ENCODE peak calls at places on chromosomes 1 and 21, in six cellular contexts. F is K562, P is sigmoid colon, Y is esophagus muscularis mucosa, Z is Panc1, G is suprapubic skin. T is an unnamed sample.

GRCh38 chr1:149915429-149916192 is 2.0 kb downstream of the SV2A start:
- DNase-seq in F (peak; percentile 39), Y (no peak), G (no peak), Z (no peak), P (no peak), T (no peak)

GRCh38 chr1:80931178-80931577 is 869.6 kb upstream of the ADGRL2 start:
- DNase-seq in P (no peak), Z (no peak), Y (no peak), G (no peak), F (no peak), T (no peak)

GRCh38 chr1:3070654-3071506 is 1.9 kb downstream of the PRDM16 start:
- DNase-seq in F (no peak), G (no peak), P (peak; percentile 52), Z (no peak), Y (no peak), T (no peak)

GRCh38 chr21:42304556-42305454 is 10.4 kb downstream of the TFF3 start:
- DNase-seq in Y (no peak), Z (no peak), P (peak; percentile 55), F (no peak), G (peak; percentile 72), T (peak; percentile 4)

GRCh38 chr1:9900142-9901043 is 9.7 kb downstream of the CTNNBIP1 start:
- DNase-seq in Y (no peak), P (no peak), Z (no peak), F (no peak), G (no peak), T (peak; percentile 71)

GRCh38 chr1:190738321-190738720 is 260.7 kb upstream of the BRINP3 start:
- DNase-seq in G (no peak), P (no peak), Z (no peak), Y (no peak), F (no peak), T (no peak)

GRCh38 chr1:179709841-179710329 is 33.2 kb upstream of the FAM163A start:
- DNase-seq in F (no peak), Z (no peak), Y (no peak), G (no peak), P (no peak), T (no peak)

GRCh38 chr1:222914861-222915632 is 100.2 kb downstream of the DISP1 start:
- DNase-seq in P (no peak), G (no peak), Y (no peak), Z (no peak), F (no peak), T (no peak)

GRCh38 chr1:212309967-212310366 is 24.8 kb downstream of the PPP2R5A start:
- DNase-seq in Z (no peak), G (no peak), P (no peak), F (no peak), Y (no peak), T (no peak)

GRCh38 chr1:56905667-56906066 is 51.1 kb downstream of the C8A start:
- DNase-seq in G (no peak), P (no peak), Y (no peak), F (no peak), Z (no peak), T (no peak)
- TF ChIP-seq POLR2AphosphoS5 in G (no peak), P (no peak), Y (no peak), F (no peak), Z (no peak), T (no peak)

GRCh38 chr1:8412183-8412831 is 94.4 kb downstream of the SLC45A1 start:
- DNase-seq in G (no peak), F (no peak), Z (peak; percentile 85), P (peak; percentile 90), Y (no peak), T (peak; percentile 47)

GRCh38 chr1:8411803-8412182 is 93.9 kb downstream of the SLC45A1 start:
- DNase-seq in F (no peak), Z (no peak), G (no peak), Y (no peak), P (no peak), T (no peak)

GRCh38 chr1:8409666-8410065 is 91.8 kb downstream of the SLC45A1 start:
- DNase-seq in P (no peak), F (no peak), Y (no peak), G (no peak), Z (no peak), T (no peak)

GRCh38 chr1:8409107-8409506 is 91.2 kb downstream of the SLC45A1 start:
- DNase-seq in Z (no peak), Y (no peak), F (no peak), P (no peak), G (no peak), T (peak; percentile 30)

DNA sequence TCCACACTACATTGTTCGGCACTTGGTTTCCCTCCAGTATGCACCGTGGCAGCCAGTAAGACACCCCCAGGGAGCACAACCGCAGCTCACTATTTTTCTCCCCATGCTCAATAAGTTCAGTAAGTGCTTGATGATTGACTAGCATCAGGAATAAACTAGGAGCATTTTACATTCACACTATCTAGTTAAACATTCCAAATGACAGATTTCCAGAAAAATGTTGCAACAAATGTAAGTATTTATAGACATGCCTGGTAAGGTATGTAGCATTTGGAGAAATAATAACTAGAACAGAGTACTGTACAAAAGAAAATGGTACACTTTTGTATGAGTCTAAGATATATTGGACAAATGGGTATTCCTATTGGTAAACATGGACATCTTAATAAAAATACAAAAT is 92.9 kb downstream of the SLC45A1 start:
- DNase-seq in P (no peak), Z (no peak), F (no peak), G (no peak), Y (no peak), T (no peak)
- H3K4me1 ChIP-seq in P (peaks cover 93% of the 10 kb centered on the region), Z (peaks cover 90% of the 10 kb centered on the region), F (peaks cover 21% of the 10 kb centered on the region), G (peaks cover 86% of the 10 kb centered on the region), Y (peaks cover 100% of the 10 kb centered on the region), T (peaks cover 90% of the 10 kb centered on the region)

GRCh38 chr1:11802973-11803885 is 2.5 kb downstream of the MTHFR start:
- DNase-seq in P (peak; percentile 98), F (peak; percentile 88), G (peak; percentile 94), Z (no peak), Y (peak; percentile 99), T (peak; percentile 92)
- TF ChIP-seq POLR2AphosphoS5 in P (peak; percentile 88), F (peak; percentile 32), G (peak; percentile 33), Z (no peak), Y (peak; percentile 88), T (peak; percentile 84)

GRCh38 chr1:156496211-156496761 is 4.3 kb downstream of the MEF2D start:
- DNase-seq in Y (no peak), Z (no peak), F (no peak), P (no peak), G (no peak), T (peak; percentile 79)
- H3K4me1 ChIP-seq in Y (peaks cover 78% of the 10 kb centered on the region), Z (peaks cover 38% of the 10 kb centered on the region), F (peaks cover 76% of the 10 kb centered on the region), P (peaks cover 78% of the 10 kb centered on the region), G (peaks cover 85% of the 10 kb centered on the region), T (peaks cover 79% of the 10 kb centered on the region)

DNA sequence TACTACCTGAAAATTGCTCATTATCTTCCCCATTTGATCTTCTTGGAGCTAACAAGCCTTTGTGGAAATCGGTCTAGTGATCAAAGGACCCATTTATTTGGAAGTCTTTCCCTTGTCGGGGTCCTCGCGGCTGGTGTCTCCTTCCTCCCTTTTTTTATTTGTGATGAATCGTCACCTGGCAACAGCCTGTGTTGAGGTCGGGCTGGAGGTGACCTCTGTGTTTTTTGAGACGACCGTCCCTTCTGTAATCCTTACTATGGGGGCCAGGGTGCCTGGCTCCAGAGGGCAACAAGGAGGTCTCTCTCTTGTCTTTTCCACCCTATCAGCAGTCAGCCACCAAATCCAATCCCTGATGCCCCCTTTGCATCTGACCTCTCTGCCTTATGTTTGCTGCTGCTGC is 75.1 kb upstream of the IGSF21 start:
- DNase-seq in Y (no peak), F (no peak), P (no peak), G (no peak), Z (no peak), T (no peak)
- TF ChIP-seq POLR2AphosphoS5 in Y (no peak), F (no peak), P (no peak), G (no peak), Z (no peak), T (no peak)

GRCh38 chr21:33197546-33197945 is 32.2 kb upstream of the IFNAR2 start:
- DNase-seq in F (no peak), Z (no peak), G (no peak), P (no peak), Y (no peak), T (no peak)
- H3K4me1 ChIP-seq in F (no peaks in the 10 kb centered on the region), Z (no peaks in the 10 kb centered on the region), G (peaks cover 33% of the 10 kb centered on the region), P (peaks cover 8% of the 10 kb centered on the region), Y (peaks cover 28% of the 10 kb centered on the region), T (peaks cover 13% of the 10 kb centered on the region)

GRCh38 chr1:54287176-54287650 is 87.2 kb downstream of the MRPL37 start:
- DNase-seq in F (peak; percentile 75), P (peak; percentile 93), Z (no peak), G (peak; percentile 89), Y (no peak), T (peak; percentile 86)
- TF ChIP-seq POLR2AphosphoS5 in F (peak; percentile 25), P (peak; percentile 50), Z (no peak), G (no peak), Y (peak; percentile 83), T (peak; percentile 67)

T was measured in transverse colon.